ENCODE peak calls at places on chromosomes 4 and X, in ten cellular contexts. X, B, Z, P, G, Q, O, R, E and W are unnamed samples.

GRCh38 chr4:173038192-173038896 is 130.3 kb upstream of the GALNT7 start:
- DNase-seq in X (no peak), B (no peak), Z (no peak), P (no peak), G (no peak), Q (no peak), O (no peak), R (no peak), E (no peak), W (no peak)

GRCh38 chr4:186792994-186793393 is 69.3 kb upstream of the FAT1 start:
- DNase-seq in X (no peak), B (peak), Z (no peak), P (no peak), G (no peak), Q (no peak), O (no peak), R (peak), E (no peak), W (no peak)

GRCh38 chrX:19931146-19931545 is 43.7 kb upstream of the SH3KBP1 start:
- DNase-seq in X (no peak), B (peak), Z (no peak), P (no peak), G (no peak), Q (no peak), O (no peak), R (peak), E (no peak), W (no peak)

GRCh38 chr4:6892190-6892908 is 17.3 kb upstream of the TBC1D14 start:
- DNase-seq in X (peak), B (peak), Z (peak), P (no peak), G (no peak), Q (no peak), O (peak), R (peak), E (peak), W (peak)

GRCh38 chr4:169810325-169811323 is 52.9 kb upstream of the HPF1 start:
- DNase-seq in X (no peak), B (peak), Z (peak), P (no peak), G (no peak), Q (peak), O (no peak), R (peak), E (no peak), W (peak)

GRCh38 chr4:188171551-188171950 is 32.3 kb downstream of the TRIML1 start:
- DNase-seq in X (no peak), B (no peak), Z (no peak), P (no peak), G (no peak), Q (no peak), O (no peak), R (no peak), E (no peak), W (no peak)

GRCh38 chr4:43242611-43243010 is 350.1 kb downstream of the GRXCR1 start:
- DNase-seq in X (no peak), B (peak), Z (no peak), P (no peak), G (no peak), Q (no peak), O (no peak), R (peak), E (no peak), W (no peak)

GRCh38 chr4:18020671-18021469 is 685 bp downstream of the LCORL start:
- DNase-seq in X (peak), B (peak), Z (peak), P (peak), G (peak), Q (peak), O (peak), R (peak), E (peak), W (peak)

GRCh38 chr4:100188829-100189228 is 1.4 kb downstream of the DDIT4L start:
- DNase-seq in X (no peak), B (no peak), Z (no peak), P (no peak), G (no peak), Q (no peak), O (no peak), R (no peak), E (no peak), W (no peak)

GRCh38 chr4:15525080-15525479 is 55.4 kb downstream of the CC2D2A start:
- DNase-seq in X (no peak), B (no peak), Z (no peak), P (no peak), G (no peak), Q (no peak), O (no peak), R (no peak), E (no peak), W (no peak)

GRCh38 chrX:11591712-11592351 is 73.9 kb downstream of the ARHGAP6 start:
- DNase-seq in X (no peak), B (no peak), Z (no peak), P (no peak), G (no peak), Q (no peak), O (no peak), R (no peak), E (no peak), W (no peak)

GRCh38 chr4:85825937-85826678 is 351.2 kb downstream of the ARHGAP24 start:
- DNase-seq in X (no peak), B (peak), Z (peak), P (no peak), G (no peak), Q (no peak), O (no peak), R (peak), E (no peak), W (peak)

GRCh38 chrX:134737061-134737460 is 78.8 kb upstream of the PLAC1 start:
- DNase-seq in X (no peak), B (peak), Z (no peak), P (no peak), G (no peak), Q (no peak), O (no peak), R (peak), E (no peak), W (no peak)

GRCh38 chr4:58247792-58248191 is 1137.6 kb upstream of the IGFBP7 start:
- DNase-seq in X (no peak), B (no peak), Z (no peak), P (no peak), G (no peak), Q (no peak), O (no peak), R (no peak), E (no peak), W (no peak)

GRCh38 chrX:38560776-38561125 is 591 bp upstream of the TSPAN7 start:
- DNase-seq in X (no peak), B (no peak), Z (no peak), P (no peak), G (no peak), Q (no peak), O (no peak), R (no peak), E (no peak), W (no peak)

GRCh38 chr4:155604718-155605601 is 61.7 kb upstream of the GUCY1A1 start:
- DNase-seq in X (no peak), B (peak), Z (no peak), P (no peak), G (no peak), Q (no peak), O (no peak), R (peak), E (no peak), W (peak)